ENCODE peak calls at places on chromosomes 13 and 19, in seven cellular contexts. H is stimulated activated CD8-positive, alpha-beta memory T cell treated with anti-CD3 and anti-CD28 coated beads, Interleukin-15, amount 100 ng/mL, for 24 hours; X is A549; W is NCI-H187; E is HTR-8/SVneo; Q is posterior cingulate gyrus; O is CD4-positive, alpha-beta memory T cell. U is an unnamed sample.

GRCh38 chr13:25963681-25964080 is 88.1 kb downstream of the SHISA2 start:
- DNase-seq in H (no peak), X (no peak), W (no peak), E (no peak), Q (no peak), O (no peak), U (no peak)

GRCh38 chr13:75792526-75793187 is 156.5 kb downstream of the LMO7 start:
- DNase-seq in H (no peak), X (peak), W (no peak), E (no peak), Q (no peak), O (no peak), U (no peak)

GRCh38 chr19:2446390-2446789 is 10.4 kb downstream of the LMNB2 start:
- DNase-seq in H (no peak), X (no peak), W (peak), E (no peak), Q (no peak), O (no peak), U (peak)

GRCh38 chr13:99505814-99506269 is 4.6 kb downstream of the TM9SF2 start:
- DNase-seq in H (no peak), X (peak), W (no peak), E (no peak), Q (no peak), O (peak), U (no peak)

GRCh38 chr13:46341112-46341711 is 45.8 kb downstream of the RUBCNL start:
- DNase-seq in H (no peak), X (no peak), W (peak), E (no peak), Q (no peak), O (no peak), U (no peak)

GRCh38 chr13:66087149-66087780 is 1142.9 kb downstream of the PCDH9 start:
- DNase-seq in H (no peak), X (no peak), W (no peak), E (no peak), Q (no peak), O (no peak), U (no peak)

GRCh38 chr13:111528513-111528912 is 208.1 kb downstream of the TEX29 start:
- DNase-seq in H (no peak), X (no peak), W (no peak), E (no peak), Q (no peak), O (no peak), U (no peak)

GRCh38 chr13:33057019-33057785 is 41.0 kb downstream of the KL start:
- DNase-seq in H (no peak), X (peak), W (no peak), E (peak), Q (no peak), O (no peak), U (no peak)

GRCh38 chr19:2942928-2943640 is 1.7 kb downstream of the ZNF77 start:
- DNase-seq in H (no peak), X (no peak), W (no peak), E (no peak), Q (no peak), O (no peak), U (no peak)

GRCh38 chr13:27374650-27375049 is 49.8 kb upstream of the GTF3A start:
- DNase-seq in H (no peak), X (peak), W (peak), E (peak), Q (peak), O (peak), U (peak)

GRCh38 chr19:38606131-38606530 is 11.6 kb downstream of the MAP4K1 start:
- DNase-seq in H (no peak), X (no peak), W (no peak), E (no peak), Q (no peak), O (no peak), U (no peak)

GRCh38 chr13:114118086-114118762 is 14.2 kb downstream of the RASA3 start:
- DNase-seq in H (no peak), X (peak), W (no peak), E (no peak), Q (peak), O (no peak), U (no peak)

GRCh38 chr13:99894835-99895427 is 76.6 kb downstream of the ZIC5 start:
- DNase-seq in H (no peak), X (no peak), W (no peak), E (no peak), Q (no peak), O (no peak), U (no peak)

GRCh38 chr13:95902736-95903135 is 150.5 kb downstream of the UGGT2 start:
- DNase-seq in H (no peak), X (no peak), W (no peak), E (no peak), Q (no peak), O (no peak), U (no peak)

GRCh38 chr19:2796659-2797266 is 11.5 kb downstream of the THOP1 start:
- DNase-seq in H (no peak), X (no peak), W (no peak), E (no peak), Q (no peak), O (no peak), U (no peak)

GRCh38 chr13:32039488-32040013 is 8.0 kb downstream of the FRY start:
- DNase-seq in H (no peak), X (no peak), W (no peak), E (no peak), Q (no peak), O (no peak), U (no peak)

GRCh38 chr13:51551446-51551845 is 32.8 kb upstream of the WDFY2 start:
- DNase-seq in H (no peak), X (no peak), W (no peak), E (no peak), Q (no peak), O (no peak), U (no peak)

GRCh38 chr13:105915451-105915850 is 620.0 kb downstream of the EFNB2 start:
- DNase-seq in H (no peak), X (no peak), W (no peak), E (no peak), Q (no peak), O (no peak), U (no peak)

GRCh38 chr19:19477705-19478383 is 37.5 kb downstream of the TSSK6 start:
- DNase-seq in H (no peak), X (no peak), W (no peak), E (no peak), Q (no peak), O (no peak), U (no peak)

GRCh38 chr19:38335949-38336637 is 463 bp downstream of the CATSPERG start:
- DNase-seq in H (peak), X (peak), W (peak), E (peak), Q (peak), O (peak), U (peak)

GRCh38 chr19:5627395-5627904 is 4.6 kb downstream of the SAFB start:
- DNase-seq in H (no peak), X (no peak), W (no peak), E (no peak), Q (peak), O (no peak), U (peak)

GRCh38 chr13:40120288-40120687 is 464.8 kb downstream of the COG6 start:
- DNase-seq in H (no peak), X (no peak), W (no peak), E (no peak), Q (no peak), O (no peak), U (no peak)

GRCh38 chr19:9323557-9323918 is 441 bp upstream of the ZNF559 start:
- DNase-seq in H (no peak), X (peak), W (no peak), E (peak), Q (peak), O (no peak), U (peak)

GRCh38 chr13:97496511-97496910 is 62.5 kb downstream of the RAP2A start:
- DNase-seq in H (no peak), X (no peak), W (no peak), E (no peak), Q (no peak), O (no peak), U (no peak)

GRCh38 chr19:51327066-51327985 is 14.6 kb downstream of the VSIG10L start:
- DNase-seq in H (peak), X (peak), W (no peak), E (no peak), Q (peak), O (peak), U (peak)

GRCh38 chr19:18785179-18786124 is 5.7 kb downstream of the COMP start:
- DNase-seq in H (peak), X (peak), W (peak), E (peak), Q (no peak), O (peak), U (peak)

GRCh38 chr19:50772408-50773311 is 2.4 kb downstream of the GPR32 start:
- DNase-seq in H (no peak), X (peak), W (no peak), E (no peak), Q (no peak), O (no peak), U (no peak)

GRCh38 chr19:7932276-7932929 is 6.5 kb upstream of the CTXN1 start:
- DNase-seq in H (no peak), X (no peak), W (no peak), E (no peak), Q (peak), O (no peak), U (no peak)

GRCh38 chr13:76397413-76397812 is 488.8 kb downstream of the KCTD12 start:
- DNase-seq in H (no peak), X (no peak), W (no peak), E (no peak), Q (no peak), O (peak), U (peak)

GRCh38 chr19:49331616-49332055 is 3.6 kb upstream of the CD37 start:
- DNase-seq in H (no peak), X (peak), W (no peak), E (peak), Q (peak), O (peak), U (peak)

GRCh38 chr13:29162638-29163037 is 342.5 kb downstream of the MTUS2 start:
- DNase-seq in H (no peak), X (peak), W (no peak), E (peak), Q (no peak), O (no peak), U (no peak)

GRCh38 chr13:40228486-40228885 is 438.0 kb downstream of the FOXO1 start:
- DNase-seq in H (no peak), X (no peak), W (no peak), E (no peak), Q (no peak), O (no peak), U (no peak)

GRCh38 chr13:84126671-84127171 is 244.4 kb upstream of the SLITRK1 start:
- DNase-seq in H (no peak), X (no peak), W (no peak), E (no peak), Q (peak), O (no peak), U (no peak)

GRCh38 chr13:114124921-114125320 is 7.5 kb downstream of the RASA3 start:
- DNase-seq in H (no peak), X (no peak), W (no peak), E (no peak), Q (peak), O (peak), U (peak)

GRCh38 chr19:10431943-10432735 is 11.8 kb downstream of the PDE4A start:
- DNase-seq in H (no peak), X (no peak), W (no peak), E (no peak), Q (no peak), O (peak), U (peak)

GRCh38 chr19:13208131-13208963 is 58.1 kb downstream of the IER2 start:
- DNase-seq in H (no peak), X (no peak), W (no peak), E (no peak), Q (no peak), O (peak), U (peak)

U was measured in activated CD4-positive, alpha-beta T cell treated with anti-CD3 and anti-CD28 coated beads, Interleukin-2, amount 10 ng/mL, durations not matched to agents 7 days and 5 days.